ENCODE peak calls at places on chromosomes 1 and 21, in four cellular contexts. One of them, this sample, is unnamed.

GRCh38 chr1:44531785-44532566 is 126.9 kb downstream of the RNF220 start:
- DNase-seq in upper lobe of right lung: no peak
- DNase-seq in psoas muscle: no peak
- DNase-seq in AG04450: no peak
- DNase-seq in this sample: no peak

GRCh38 chr1:28176492-28177470 is at the start of gene PTAFR:
- DNase-seq in upper lobe of right lung: peak; percentile 72
- DNase-seq in psoas muscle: peak; percentile 50
- DNase-seq in AG04450: no peak
- DNase-seq in this sample: peak; percentile 41

GRCh38 chr1:51750218-51750617 is 128.3 kb downstream of the NRDC start:
- DNase-seq in upper lobe of right lung: no peak
- DNase-seq in psoas muscle: no peak
- DNase-seq in AG04450: no peak
- DNase-seq in this sample: no peak

GRCh38 chr1:89945852-89946476 is 48.9 kb upstream of the ZNF326 start:
- DNase-seq in upper lobe of right lung: no peak
- DNase-seq in psoas muscle: no peak
- DNase-seq in AG04450: no peak
- DNase-seq in this sample: no peak

GRCh38 chr1:31927661-31927980 is 10.5 kb downstream of the PTP4A2 start:
- DNase-seq in upper lobe of right lung: no peak
- DNase-seq in psoas muscle: no peak
- DNase-seq in AG04450: no peak
- DNase-seq in this sample: no peak

GRCh38 chr1:66480162-66480561 is 53.8 kb upstream of the SGIP1 start:
- DNase-seq in upper lobe of right lung: no peak
- DNase-seq in psoas muscle: no peak
- DNase-seq in AG04450: no peak
- DNase-seq in this sample: no peak

GRCh38 chr1:7549693-7550161 is 221.4 kb upstream of the VAMP3 start:
- DNase-seq in upper lobe of right lung: peak; percentile 37
- DNase-seq in psoas muscle: peak; percentile 23
- DNase-seq in AG04450: no peak
- DNase-seq in this sample: no peak

GRCh38 chr1:223084466-223084865 is 58.6 kb downstream of the TLR5 start:
- DNase-seq in upper lobe of right lung: no peak
- DNase-seq in psoas muscle: no peak
- DNase-seq in AG04450: no peak
- DNase-seq in this sample: no peak

GRCh38 chr1:108817016-108817415 is 39.9 kb downstream of the AKNAD1 start:
- DNase-seq in upper lobe of right lung: no peak
- DNase-seq in psoas muscle: peak; percentile 52
- DNase-seq in AG04450: no peak
- DNase-seq in this sample: no peak

DNA sequence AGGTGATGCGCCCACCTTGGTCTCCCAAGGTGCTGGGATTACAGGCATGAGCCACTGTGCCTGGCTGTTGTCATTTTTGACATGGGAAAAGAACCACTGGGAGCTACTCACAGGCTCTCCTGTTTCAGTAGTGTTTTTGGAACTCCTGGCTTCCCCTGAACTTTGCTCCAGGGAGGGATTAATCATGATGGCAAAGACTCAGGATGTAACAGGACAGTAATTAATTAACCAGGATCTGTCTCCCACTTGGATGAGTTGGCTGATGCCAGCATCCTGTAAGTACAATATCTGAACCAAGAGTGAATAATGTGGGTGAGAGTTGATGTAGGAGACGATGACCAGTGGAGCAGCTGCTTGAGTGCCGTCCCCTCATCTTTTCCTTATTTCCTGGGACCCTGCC is 4.9 kb downstream of the SFT2D2 start:
- DNase-seq in upper lobe of right lung: no peak
- DNase-seq in psoas muscle: no peak
- DNase-seq in AG04450: no peak
- DNase-seq in this sample: peak; percentile 63
- H3K27ac ChIP-seq in upper lobe of right lung: no peak overlapping the region
- H3K27ac ChIP-seq in psoas muscle: no peak overlapping the region
- H3K27ac ChIP-seq in AG04450: no peak overlapping the region
- H3K27ac ChIP-seq in this sample: peak overlapping the region; percentile 66

GRCh38 chr1:18764362-18764761 is 95.1 kb downstream of the TAS1R2 start:
- DNase-seq in upper lobe of right lung: no peak
- DNase-seq in psoas muscle: peak; percentile 83
- DNase-seq in AG04450: no peak
- DNase-seq in this sample: no peak
- H3K27me3 ChIP-seq in upper lobe of right lung: peaks cover 19% of the 10 kb centered on the region
- H3K27me3 ChIP-seq in psoas muscle: peaks cover 8% of the 10 kb centered on the region
- H3K27me3 ChIP-seq in AG04450: peaks cover 8% of the 10 kb centered on the region
- H3K27me3 ChIP-seq in this sample: no peaks in the 10 kb centered on the region

DNA sequence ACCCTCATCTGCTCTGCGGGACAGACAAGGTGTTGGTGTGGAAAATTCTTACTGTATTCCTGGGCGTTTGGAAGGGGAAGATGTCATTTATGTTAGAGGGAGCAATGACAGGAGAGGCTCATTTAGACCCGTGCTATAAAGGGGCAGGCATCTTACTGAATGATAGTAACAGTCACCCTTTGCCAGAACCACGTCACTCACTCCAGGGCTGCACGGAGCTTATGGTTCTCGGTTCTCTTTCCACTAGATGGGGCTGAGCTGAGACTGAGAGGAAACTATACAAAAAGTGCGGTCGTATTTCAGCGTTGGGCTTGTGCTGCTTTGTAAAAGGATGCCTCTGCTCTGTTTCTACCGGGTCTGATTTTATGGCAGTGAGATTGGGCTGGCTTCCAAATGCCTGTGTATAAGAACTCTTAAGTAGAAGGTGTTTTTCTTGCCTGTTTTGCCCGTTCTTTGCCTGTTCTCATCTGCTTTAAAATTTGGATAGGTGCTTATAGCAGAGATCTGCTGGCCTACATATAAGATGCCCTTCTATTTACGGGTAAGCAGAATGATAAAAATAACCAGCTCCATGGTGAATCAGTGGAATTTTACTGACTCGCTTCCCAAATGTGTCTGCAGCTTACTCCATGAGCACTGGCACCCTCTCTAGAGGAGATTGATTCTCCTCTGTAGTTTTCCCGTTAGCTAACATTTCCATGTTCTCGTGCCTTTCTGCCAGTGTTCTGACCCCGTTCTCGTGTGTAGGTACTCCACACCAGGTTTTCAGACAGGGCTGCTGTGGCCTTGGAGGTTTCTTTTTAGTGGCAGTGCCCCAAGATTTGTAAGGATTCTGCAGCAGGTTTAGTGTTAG is 55.9 kb downstream of the MRPS6 start:
- DNase-seq in upper lobe of right lung: no peak
- DNase-seq in psoas muscle: peak; percentile 67
- DNase-seq in AG04450: peak; percentile 78
- DNase-seq in this sample: no peak
- TF ChIP-seq CTCF in upper lobe of right lung: peak; percentile 27
- TF ChIP-seq CTCF in psoas muscle: peak; percentile 39
- TF ChIP-seq CTCF in AG04450: peak; percentile 69
- TF ChIP-seq CTCF in this sample: no peak

GRCh38 chr1:117653732-117654484 is 48.1 kb downstream of the TENT5C start:
- DNase-seq in upper lobe of right lung: no peak
- DNase-seq in psoas muscle: no peak
- DNase-seq in AG04450: no peak
- DNase-seq in this sample: no peak
- H3K27ac ChIP-seq in upper lobe of right lung: no peak overlapping the region
- H3K27ac ChIP-seq in psoas muscle: peak overlapping the region; percentile 23
- H3K27ac ChIP-seq in AG04450: no peak overlapping the region
- H3K27ac ChIP-seq in this sample: no peak overlapping the region

DNA sequence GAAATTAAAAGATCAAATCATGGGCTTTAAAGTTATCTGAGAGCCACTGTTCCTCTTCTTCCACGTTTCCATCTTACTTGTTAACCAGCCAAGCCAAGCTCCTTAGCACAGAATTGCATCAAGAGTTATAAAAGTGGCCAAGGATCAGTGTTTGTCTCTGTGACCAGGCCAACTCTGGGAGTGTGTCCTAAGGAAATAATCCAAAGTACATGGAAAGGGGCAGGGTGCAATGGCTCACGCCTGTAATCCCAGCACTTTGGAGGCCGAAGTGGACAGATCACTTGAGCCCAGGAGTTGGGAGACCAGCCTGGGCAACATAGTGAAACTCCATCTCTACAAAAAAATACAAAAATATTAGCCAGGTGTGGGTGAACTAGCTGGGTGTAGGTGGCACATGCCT is 10.0 kb upstream of the MPZL1 start:
- DNase-seq in upper lobe of right lung: no peak
- DNase-seq in psoas muscle: no peak
- DNase-seq in AG04450: no peak
- DNase-seq in this sample: no peak
- H3K27me3 ChIP-seq in upper lobe of right lung: no peaks in the 10 kb centered on the region
- H3K27me3 ChIP-seq in psoas muscle: no peaks in the 10 kb centered on the region
- H3K27me3 ChIP-seq in AG04450: peaks cover 9% of the 10 kb centered on the region
- H3K27me3 ChIP-seq in this sample: no peaks in the 10 kb centered on the region

DNA sequence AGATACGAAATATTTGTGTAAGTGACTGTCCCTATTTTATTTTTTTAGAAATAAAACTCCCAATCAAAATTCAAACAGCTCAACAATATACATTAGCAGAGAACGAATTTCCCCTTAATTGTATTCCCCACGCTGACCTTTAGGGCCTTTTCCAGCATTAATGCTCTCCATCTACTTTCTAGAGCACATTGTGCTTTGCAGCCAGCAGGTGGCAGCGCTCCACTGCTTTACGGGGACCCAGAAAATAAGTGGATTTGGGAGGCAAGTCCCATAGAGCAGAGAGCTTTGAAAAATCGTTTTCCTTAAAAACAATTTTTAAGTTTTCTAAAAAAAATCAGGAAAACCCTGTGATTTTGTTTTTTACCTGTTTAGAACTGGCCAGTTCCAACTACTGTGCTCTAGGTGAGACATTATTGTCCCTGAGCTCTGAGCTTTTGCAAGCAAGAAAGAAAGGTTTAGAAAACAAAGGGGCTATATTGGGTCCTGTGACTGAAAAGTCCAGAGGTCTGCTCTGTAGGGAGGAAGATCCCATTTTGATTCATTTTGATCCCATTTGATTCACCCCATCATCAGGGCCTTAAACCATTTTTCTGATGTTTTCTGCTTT is 144.4 kb upstream of the ZNF644 start:
- DNase-seq in upper lobe of right lung: peak; percentile 76
- DNase-seq in psoas muscle: peak; percentile 64
- DNase-seq in AG04450: peak; percentile 13
- DNase-seq in this sample: peak; percentile 70
- TF ChIP-seq CTCF in upper lobe of right lung: peak; percentile 87
- TF ChIP-seq CTCF in psoas muscle: peak; percentile 66
- TF ChIP-seq CTCF in AG04450: peak; percentile 91
- TF ChIP-seq CTCF in this sample: peak; percentile 84